ENCODE peak calls at places on chromosomes 3 and 15, in four cellular contexts. V is A549; Y is activated CD8-positive, alpha-beta memory T cell treated with anti-CD3 and anti-CD28 coated beads, Interleukin-2, amount 10 ng/mL, durations not matched to agents 7 days and 5 days; C is activated T-helper 17 cell treated with anti-CD3 and anti-CD28 coated beads, Interleukin-2, amount 50 U/mL, for 72 hours. W is an unnamed sample.

GRCh38 chr3:71453822-71454512 is 129.6 kb downstream of the FOXP1 start:
- ATAC-seq in V (no peak), Y (peak; percentile 17), C (peak; percentile 2), W (no peak)

GRCh38 chr15:82810863-82811421 is 1.5 kb downstream of the WHAMM start:
- ATAC-seq in V (no peak), Y (no peak), C (peak; percentile 15), W (peak; percentile 3)

GRCh38 chr3:5020262-5020722 is 41.1 kb downstream of the BHLHE40 start:
- ATAC-seq in V (no peak), Y (no peak), C (no peak), W (no peak)

GRCh38 chr15:81133782-81134461 is at the start of gene CFAP161:
- ATAC-seq in V (peak; percentile 91), Y (peak; percentile 66), C (peak; percentile 56), W (peak; percentile 55)

GRCh38 chr15:71374607-71375352 is 259.5 kb downstream of the THSD4 start:
- ATAC-seq in V (no peak), Y (no peak), C (no peak), W (no peak)

GRCh38 chr15:42035362-42035761 is 14.5 kb upstream of the PLA2G4E start:
- ATAC-seq in V (no peak), Y (no peak), C (peak; percentile 78), W (peak; percentile 4)

GRCh38 chr3:94494992-94495391 is 432.1 kb downstream of the NSUN3 start:
- ATAC-seq in V (no peak), Y (no peak), C (no peak), W (no peak)

GRCh38 chr3:110389005-110389404 is 682.6 kb upstream of the NECTIN3 start:
- ATAC-seq in V (no peak), Y (no peak), C (no peak), W (no peak)

GRCh38 chr3:101996832-101997231 is 147.5 kb downstream of the NFKBIZ start:
- ATAC-seq in V (no peak), Y (no peak), C (no peak), W (peak; percentile 84)

W was measured in stimulated activated memory B cell treated with anti-CD40 and anti-IgM and Interleukin-4, amounts not matched to agents 10 μg/mL and 1 μg/mL and 100 μg/mL, for 72 hours.